ENCODE peak calls at places on chromosomes 11 and 22, in seven cellular contexts. Y is sciatic nerve, L is GOT3, T is mesendoderm, M is NCI-H187 treated with DMSO at 0.1 percent for 48 hours, O is colonic mucosa, G is Calu3. C is an unnamed sample.

GRCh38 chr11:127733552-127733951 is 733.0 kb upstream of the KIRREL3 start:
- DNase-seq in Y (no peak), L (no peak), T (peak; percentile 85), M (no peak), O (no peak), G (no peak), C (no peak)

GRCh38 chr22:47094861-47095330 is 332.4 kb downstream of the TBC1D22A start:
- DNase-seq in Y (no peak), L (no peak), T (no peak), M (no peak), O (no peak), G (no peak), C (peak; percentile 68)

GRCh38 chr11:61535998-61536675 is 27.6 kb downstream of the LRRC10B start:
- DNase-seq in Y (no peak), L (no peak), T (no peak), M (no peak), O (no peak), G (no peak), C (no peak)

GRCh38 chr11:8928981-8929615 is 3.6 kb downstream of the C11orf16 start:
- DNase-seq in Y (no peak), L (no peak), T (no peak), M (no peak), O (no peak), G (no peak), C (no peak)

GRCh38 chr11:35943761-35944502 is at the start of gene LDLRAD3:
- DNase-seq in Y (peak; percentile 91), L (peak; percentile 31), T (peak; percentile 88), M (peak; percentile 30), O (peak; percentile 75), G (peak; percentile 70), C (peak; percentile 53)

GRCh38 chr11:22044126-22044525 is 148.8 kb upstream of the ANO5 start:
- DNase-seq in Y (no peak), L (no peak), T (no peak), M (no peak), O (peak; percentile 56), G (no peak), C (no peak)

GRCh38 chr11:60222141-60222540 is 20.8 kb downstream of the MS4A4E start:
- DNase-seq in Y (no peak), L (no peak), T (no peak), M (no peak), O (no peak), G (no peak), C (no peak)

GRCh38 chr22:29313126-29314071 is 2.1 kb downstream of the RASL10A start:
- DNase-seq in Y (peak; percentile 63), L (no peak), T (peak; percentile 96), M (no peak), O (peak; percentile 43), G (no peak), C (peak; percentile 54)

GRCh38 chr11:8765294-8765693 is 82.7 kb downstream of the RPL27A start:
- DNase-seq in Y (no peak), L (no peak), T (peak; percentile 88), M (no peak), O (no peak), G (no peak), C (peak; percentile 56)

GRCh38 chr11:120403966-120404365 is 67.8 kb downstream of the ARHGEF12 start:
- DNase-seq in Y (no peak), L (no peak), T (no peak), M (no peak), O (no peak), G (no peak), C (no peak)

GRCh38 chr22:45254789-45255261 is 14.1 kb upstream of the KIAA0930 start:
- DNase-seq in Y (no peak), L (no peak), T (no peak), M (no peak), O (no peak), G (no peak), C (no peak)

GRCh38 chr11:73204711-73205121 is 13.4 kb upstream of the P2RY2 start:
- DNase-seq in Y (peak; percentile 62), L (no peak), T (no peak), M (no peak), O (no peak), G (no peak), C (no peak)

GRCh38 chr11:102683277-102683676 is 22.3 kb downstream of the MMP27 start:
- DNase-seq in Y (no peak), L (no peak), T (peak; percentile 43), M (no peak), O (no peak), G (no peak), C (no peak)

GRCh38 chr11:79414644-79415317 is 26.0 kb downstream of the TENM4 start:
- DNase-seq in Y (no peak), L (no peak), T (no peak), M (no peak), O (no peak), G (no peak), C (no peak)

GRCh38 chr11:120254788-120255518 is 15.0 kb downstream of the POU2F3 start:
- DNase-seq in Y (no peak), L (no peak), T (peak; percentile 88), M (no peak), O (no peak), G (no peak), C (no peak)

GRCh38 chr11:34819740-34820482 is 96.3 kb downstream of the APIP start:
- DNase-seq in Y (no peak), L (no peak), T (no peak), M (no peak), O (no peak), G (no peak), C (no peak)

GRCh38 chr22:49090853-49091135 is 736.9 kb downstream of the BRD1 start:
- DNase-seq in Y (no peak), L (no peak), T (no peak), M (no peak), O (no peak), G (no peak), C (no peak)

GRCh38 chr22:20777420-20778177 is 3.7 kb downstream of the SERPIND1 start:
- DNase-seq in Y (no peak), L (no peak), T (peak; percentile 83), M (peak; percentile 14), O (peak; percentile 43), G (peak; percentile 36), C (peak; percentile 90)

GRCh38 chr11:16776716-16777115 is 38.3 kb downstream of the C11orf58 start:
- DNase-seq in Y (peak; percentile 63), L (no peak), T (no peak), M (peak; percentile 34), O (no peak), G (no peak), C (no peak)

GRCh38 chr11:96246718-96247540 is 96.1 kb downstream of the MAML2 start:
- DNase-seq in Y (no peak), L (no peak), T (no peak), M (peak; percentile 34), O (no peak), G (no peak), C (no peak)

GRCh38 chr11:10302744-10303557 is 1.9 kb upstream of the ADM start:
- DNase-seq in Y (peak; percentile 93), L (no peak), T (peak; percentile 72), M (no peak), O (peak; percentile 98), G (peak; percentile 66), C (peak; percentile 93)

GRCh38 chr11:122633219-122633829 is 22.2 kb upstream of the UBASH3B start:
- DNase-seq in Y (no peak), L (no peak), T (peak; percentile 84), M (peak; percentile 13), O (no peak), G (peak; percentile 20), C (peak; percentile 10)

C was measured in small intestine.